ENCODE peak calls at places on chromosomes 7 and 10, in five cellular contexts. E is IMR-90, U is neural progenitor cell, P is GM13977, I is psoas muscle. V is an unnamed sample.

GRCh38 chr10:102831322-102832071 is 5.7 kb downstream of the CYP17A1 start:
- DNase-seq in E (peak; percentile 39), U (no peak), P (no peak), I (no peak), V (no peak)

GRCh38 chr7:111639894-111640293 is 77.6 kb upstream of the IMMP2L start:
- DNase-seq in E (peak; percentile 15), U (no peak), P (no peak), I (no peak), V (no peak)

GRCh38 chr7:1761097-1761496 is 91.0 kb downstream of the ELFN1 start:
- DNase-seq in E (no peak), U (no peak), P (no peak), I (no peak), V (no peak)

GRCh38 chr7:106167439-106168136 is 55.5 kb upstream of the SYPL1 start:
- DNase-seq in E (no peak), U (no peak), P (no peak), I (no peak), V (no peak)

GRCh38 chr10:26528048-26528447 is 89.9 kb downstream of the APBB1IP start:
- DNase-seq in E (no peak), U (no peak), P (no peak), I (no peak), V (no peak)

GRCh38 chr10:71290331-71290730 is 28.7 kb upstream of the SLC29A3 start:
- DNase-seq in E (no peak), U (no peak), P (no peak), I (no peak), V (no peak)

GRCh38 chr7:20477091-20477490 is 138.4 kb upstream of the ABCB5 start:
- DNase-seq in E (no peak), U (no peak), P (no peak), I (no peak), V (no peak)

GRCh38 chr7:36661135-36661840 is 63.0 kb downstream of the AOAH start:
- DNase-seq in E (peak; percentile 26), U (peak; percentile 63), P (no peak), I (no peak), V (no peak)

GRCh38 chr10:121702351-121703320 is 104.4 kb upstream of the FGFR2 start:
- DNase-seq in E (peak; percentile 29), U (no peak), P (no peak), I (no peak), V (no peak)

GRCh38 chr7:13286916-13287315 is 599.5 kb downstream of the ARL4A start:
- DNase-seq in E (no peak), U (no peak), P (no peak), I (no peak), V (no peak)

GRCh38 chr7:158997110-158997453 is 140.7 kb downstream of the DYNC2I1 start:
- DNase-seq in E (no peak), U (no peak), P (no peak), I (no peak), V (no peak)

GRCh38 chr7:40885503-40885902 is 750.7 kb downstream of the SUGCT start:
- DNase-seq in E (peak; percentile 49), U (no peak), P (no peak), I (no peak), V (no peak)

GRCh38 chr7:4144801-4145470 is 537.2 kb upstream of the FOXK1 start:
- DNase-seq in E (peak; percentile 28), U (peak; percentile 79), P (no peak), I (peak; percentile 49), V (no peak)

GRCh38 chr7:31695856-31696255 is 8.8 kb downstream of the PPP1R17 start:
- DNase-seq in E (no peak), U (no peak), P (no peak), I (no peak), V (no peak)

GRCh38 chr10:59708816-59709471 is 706 bp downstream of the SLC16A9 start:
- DNase-seq in E (no peak), U (peak; percentile 61), P (peak; percentile 56), I (peak; percentile 16), V (no peak)

GRCh38 chr7:115526272-115526671 is 504.3 kb downstream of the TFEC start:
- DNase-seq in E (no peak), U (peak; percentile 72), P (no peak), I (no peak), V (no peak)

GRCh38 chr7:121331574-121331973 is 2.8 kb downstream of the WNT16 start:
- DNase-seq in E (no peak), U (no peak), P (no peak), I (no peak), V (no peak)

GRCh38 chr10:131789516-131789915 is 111.3 kb upstream of the PPP2R2D start:
- DNase-seq in E (no peak), U (no peak), P (no peak), I (no peak), V (no peak)

GRCh38 chr10:72170263-72170662 is 45.5 kb upstream of the ANAPC16 start:
- DNase-seq in E (no peak), U (no peak), P (no peak), I (no peak), V (no peak)

GRCh38 chr10:66999762-67000161 is 73.9 kb downstream of the LRRTM3 start:
- DNase-seq in E (no peak), U (no peak), P (no peak), I (no peak), V (no peak)

GRCh38 chr10:113093188-113094113 is 143.4 kb downstream of the TCF7L2 start:
- DNase-seq in E (peak; percentile 77), U (no peak), P (no peak), I (no peak), V (no peak)

GRCh38 chr7:99997545-99998137 is 17.8 kb upstream of the ZKSCAN1 start:
- DNase-seq in E (no peak), U (peak; percentile 40), P (peak; percentile 76), I (peak; percentile 45), V (peak; percentile 27)

GRCh38 chr7:107610353-107610752 is 30.3 kb downstream of the BCAP29 start:
- DNase-seq in E (no peak), U (no peak), P (no peak), I (no peak), V (no peak)

GRCh38 chr10:30151581-30152389 is 92.4 kb upstream of the JCAD start:
- DNase-seq in E (peak; percentile 88), U (no peak), P (no peak), I (peak; percentile 56), V (no peak)

DNA sequence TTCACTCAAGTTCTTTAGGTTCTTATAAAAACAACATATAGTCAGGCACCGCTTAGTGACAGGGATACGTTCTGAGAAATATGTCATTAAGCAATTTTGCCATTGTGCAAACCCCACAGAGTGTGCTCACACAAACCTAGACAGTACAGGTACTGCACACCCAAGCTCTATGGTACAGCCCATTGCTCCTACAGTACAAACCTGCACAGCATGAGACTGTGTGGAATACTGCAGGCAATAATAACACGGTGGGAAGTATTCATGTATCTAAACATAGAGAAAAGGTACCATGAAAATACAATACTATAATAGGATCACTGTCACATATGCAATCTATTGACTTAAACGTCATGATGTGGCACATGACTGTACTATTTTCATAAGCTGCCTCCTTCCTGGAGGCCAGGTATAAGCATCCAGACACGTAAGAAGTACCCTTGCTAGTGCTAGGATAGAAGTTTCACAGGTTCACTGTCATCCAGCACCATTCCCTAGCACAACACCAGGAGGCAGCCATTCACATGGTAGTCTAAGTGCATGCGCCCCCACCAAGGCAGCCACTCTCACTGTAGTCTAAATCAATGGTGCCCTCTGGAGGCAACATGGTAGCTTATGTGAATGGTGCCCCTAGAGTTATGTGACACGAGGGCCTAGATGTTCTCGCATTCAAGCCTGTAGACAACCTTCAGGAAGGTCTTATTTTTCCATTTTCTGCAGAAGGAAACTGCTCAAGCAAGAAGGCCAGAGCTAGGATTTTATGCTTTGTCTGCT is 98.5 kb downstream of the ARHGAP22 start:
- DNase-seq in E (peak; percentile 56), U (no peak), P (peak; percentile 51), I (no peak), V (no peak)
- TF ChIP-seq CTCF in E (peak; percentile 55), U (no peak), P (peak; percentile 50), I (peak; percentile 21), V (peak; percentile 43)

GRCh38 chr7:28533731-28534531 is 121.6 kb downstream of the CREB5 start:
- DNase-seq in E (peak; percentile 78), U (no peak), P (no peak), I (peak; percentile 36), V (no peak)

GRCh38 chr7:28539289-28539981 is 127.1 kb downstream of the CREB5 start:
- DNase-seq in E (no peak), U (no peak), P (peak; percentile 65), I (no peak), V (peak; percentile 87)

GRCh38 chr7:28533267-28533666 is 120.9 kb downstream of the CREB5 start:
- DNase-seq in E (no peak), U (no peak), P (no peak), I (no peak), V (no peak)

GRCh38 chr7:28530175-28531142 is 118.1 kb downstream of the CREB5 start:
- DNase-seq in E (peak; percentile 60), U (no peak), P (no peak), I (no peak), V (no peak)

DNA sequence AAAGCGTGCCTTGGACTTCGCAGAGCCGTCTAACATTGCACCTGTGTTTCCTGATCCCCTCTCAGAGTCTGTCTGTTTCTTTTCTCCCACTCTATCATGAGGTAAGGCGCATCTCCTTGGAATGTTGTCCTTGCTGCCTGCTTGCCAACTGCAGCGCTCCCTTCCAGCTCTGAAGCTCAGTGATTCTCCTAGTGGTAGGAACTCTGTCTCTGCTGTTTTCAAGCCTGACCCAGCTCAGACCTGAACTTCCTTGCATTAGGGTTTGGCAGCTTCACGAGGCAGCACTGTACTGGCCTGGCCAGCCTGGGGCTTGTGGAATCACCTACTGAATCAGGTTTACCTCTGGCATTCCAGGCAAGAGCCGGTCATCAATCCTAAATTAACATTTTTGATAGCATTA is 123.9 kb downstream of the CREB5 start:
- DNase-seq in E (peak; percentile 56), U (peak; percentile 65), P (no peak), I (peak; percentile 17), V (no peak)
- TF ChIP-seq CTCF in E (peak; percentile 45), U (peak; percentile 61), P (peak; percentile 8), I (peak; percentile 11), V (peak; percentile 9)

DNA sequence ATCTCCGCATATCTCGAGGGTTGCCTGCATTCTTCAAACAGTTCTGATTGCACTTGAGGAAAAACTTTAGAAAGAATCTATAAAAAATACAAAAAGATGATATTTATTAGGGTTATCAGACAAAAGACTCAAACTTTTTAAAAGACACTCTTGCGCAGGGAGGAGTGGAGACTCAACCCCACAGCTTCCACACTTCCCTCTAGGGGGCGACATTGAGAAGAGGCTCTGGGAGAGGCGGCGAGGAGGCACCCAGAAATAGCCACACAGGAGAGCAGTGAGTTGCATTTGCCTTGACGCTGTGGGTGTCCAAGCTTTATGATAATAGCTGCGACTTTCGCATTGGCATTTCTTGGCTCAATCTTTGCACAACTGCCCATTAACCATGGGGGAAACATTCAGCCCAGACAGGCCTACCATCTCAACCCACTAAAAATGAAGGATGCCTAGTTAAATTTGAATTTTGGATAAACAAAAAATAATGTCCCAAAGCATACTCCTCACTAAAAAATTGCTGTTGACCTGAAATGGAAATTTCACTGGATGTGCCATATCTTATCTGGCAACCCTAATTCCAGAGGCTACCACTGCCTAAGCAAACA is 86.2 kb downstream of the EBF3 start:
- DNase-seq in E (no peak), U (peak; percentile 62), P (no peak), I (no peak), V (no peak)
- TF ChIP-seq CTCF in E (no peak), U (peak; percentile 73), P (peak; percentile 54), I (peak; percentile 55), V (peak; percentile 77)

DNA sequence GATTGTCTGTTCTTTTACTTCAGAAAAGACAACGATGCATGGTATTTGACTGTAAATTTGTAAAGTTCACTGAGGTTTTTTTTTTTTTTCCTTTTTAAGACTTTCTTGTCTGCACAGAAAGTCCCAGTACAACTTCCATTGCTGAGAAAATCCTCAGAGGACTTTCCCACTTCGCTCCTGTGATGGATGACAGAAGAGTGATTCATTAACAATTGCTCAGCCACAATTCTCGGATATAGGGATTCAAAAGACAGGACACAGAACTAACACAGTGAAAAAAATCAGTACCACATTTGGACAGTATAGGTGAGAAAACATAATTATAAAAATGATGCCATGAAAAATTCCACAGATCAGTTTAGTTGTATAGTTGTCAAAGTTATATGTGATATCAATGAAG is 48.0 kb downstream of the SEC23IP start:
- DNase-seq in E (peak; percentile 31), U (no peak), P (no peak), I (no peak), V (no peak)
- TF ChIP-seq CTCF in E (no peak), U (no peak), P (no peak), I (no peak), V (no peak)